ENCODE peak calls at places on chromosomes 5 and 9, in five cellular contexts. One of them, this sample, is unnamed.

GRCh38 chr5:34833090-34833489 is 5.9 kb upstream of the TTC23L start:
- DNase-seq in ovary: no peak
- DNase-seq in hepatocyte: no peak
- DNase-seq in fibroblast of lung: no peak
- DNase-seq in PC-3: no peak
- DNase-seq in this sample: no peak

GRCh38 chr5:61924251-61924650 is 381.8 kb upstream of the KIF2A start:
- DNase-seq in ovary: no peak
- DNase-seq in hepatocyte: no peak
- DNase-seq in fibroblast of lung: no peak
- DNase-seq in PC-3: no peak
- DNase-seq in this sample: no peak

GRCh38 chr5:82364497-82364896 is 86.3 kb upstream of the RPS23 start:
- DNase-seq in ovary: no peak
- DNase-seq in hepatocyte: peak; percentile 67
- DNase-seq in fibroblast of lung: peak; percentile 62
- DNase-seq in PC-3: peak; percentile 66
- DNase-seq in this sample: no peak

GRCh38 chr5:143261748-143262392 is 141.6 kb downstream of the NR3C1 start:
- DNase-seq in ovary: no peak
- DNase-seq in hepatocyte: no peak
- DNase-seq in fibroblast of lung: peak; percentile 77
- DNase-seq in PC-3: peak; percentile 73
- DNase-seq in this sample: no peak

GRCh38 chr9:113309204-113309813 is 6.1 kb upstream of the RNF183 start:
- DNase-seq in ovary: no peak
- DNase-seq in hepatocyte: peak; percentile 61
- DNase-seq in fibroblast of lung: peak; percentile 23
- DNase-seq in PC-3: peak; percentile 55
- DNase-seq in this sample: no peak

GRCh38 chr5:154221371-154221896 is 30.9 kb downstream of the GALNT10 start:
- DNase-seq in ovary: no peak
- DNase-seq in hepatocyte: peak; percentile 20
- DNase-seq in fibroblast of lung: peak; percentile 100
- DNase-seq in PC-3: peak; percentile 84
- DNase-seq in this sample: peak; percentile 53

GRCh38 chr5:144697847-144698262 is 527.2 kb downstream of the KCTD16 start:
- DNase-seq in ovary: no peak
- DNase-seq in hepatocyte: peak; percentile 5
- DNase-seq in fibroblast of lung: peak; percentile 99
- DNase-seq in PC-3: peak; percentile 62
- DNase-seq in this sample: no peak

GRCh38 chr9:101791938-101792337 is 53.5 kb upstream of the GRIN3A start:
- DNase-seq in ovary: no peak
- DNase-seq in hepatocyte: peak; percentile 68
- DNase-seq in fibroblast of lung: peak; percentile 2
- DNase-seq in PC-3: peak; percentile 39
- DNase-seq in this sample: no peak

GRCh38 chr5:169647566-169647965 is 10.5 kb downstream of the DOCK2 start:
- DNase-seq in ovary: no peak
- DNase-seq in hepatocyte: no peak
- DNase-seq in fibroblast of lung: no peak
- DNase-seq in PC-3: no peak
- DNase-seq in this sample: no peak

GRCh38 chr5:102678267-102679058 is 76.6 kb upstream of the PAM start:
- DNase-seq in ovary: no peak
- DNase-seq in hepatocyte: no peak
- DNase-seq in fibroblast of lung: peak; percentile 84
- DNase-seq in PC-3: peak; percentile 93
- DNase-seq in this sample: no peak

GRCh38 chr5:137303509-137303908 is 195.6 kb downstream of the SPOCK1 start:
- DNase-seq in ovary: no peak
- DNase-seq in hepatocyte: no peak
- DNase-seq in fibroblast of lung: no peak
- DNase-seq in PC-3: no peak
- DNase-seq in this sample: no peak

GRCh38 chr5:4879693-4880303 is 260.3 kb upstream of the ADAMTS16 start:
- DNase-seq in ovary: peak; percentile 91
- DNase-seq in hepatocyte: peak; percentile 84
- DNase-seq in fibroblast of lung: peak; percentile 65
- DNase-seq in PC-3: peak; percentile 88
- DNase-seq in this sample: peak; percentile 51

GRCh38 chr5:123805300-123805699 is 293.3 kb downstream of the CSNK1G3 start:
- DNase-seq in ovary: no peak
- DNase-seq in hepatocyte: no peak
- DNase-seq in fibroblast of lung: no peak
- DNase-seq in PC-3: no peak
- DNase-seq in this sample: no peak

GRCh38 chr5:150058480-150059126 is 27.8 kb downstream of the CSF1R start:
- DNase-seq in ovary: no peak
- DNase-seq in hepatocyte: no peak
- DNase-seq in fibroblast of lung: peak; percentile 63
- DNase-seq in PC-3: peak; percentile 81
- DNase-seq in this sample: no peak

GRCh38 chr5:138595396-138595795 is 20.2 kb upstream of the HSPA9 start:
- DNase-seq in ovary: no peak
- DNase-seq in hepatocyte: no peak
- DNase-seq in fibroblast of lung: no peak
- DNase-seq in PC-3: no peak
- DNase-seq in this sample: no peak

GRCh38 chr9:134367061-134367460 is 40.8 kb downstream of the RXRA start:
- DNase-seq in ovary: no peak
- DNase-seq in hepatocyte: no peak
- DNase-seq in fibroblast of lung: no peak
- DNase-seq in PC-3: no peak
- DNase-seq in this sample: no peak

GRCh38 chr5:54541823-54542783 is 24.5 kb downstream of the SNX18 start:
- DNase-seq in ovary: no peak
- DNase-seq in hepatocyte: no peak
- DNase-seq in fibroblast of lung: no peak
- DNase-seq in PC-3: no peak
- DNase-seq in this sample: peak; percentile 25

GRCh38 chr5:610744-611730 is 1.1 kb upstream of the CEP72 start:
- DNase-seq in ovary: no peak
- DNase-seq in hepatocyte: no peak
- DNase-seq in fibroblast of lung: no peak
- DNase-seq in PC-3: no peak
- DNase-seq in this sample: no peak

GRCh38 chr9:121840838-121841760 is 189.7 kb downstream of the DAB2IP start:
- DNase-seq in ovary: no peak
- DNase-seq in hepatocyte: no peak
- DNase-seq in fibroblast of lung: no peak
- DNase-seq in PC-3: no peak
- DNase-seq in this sample: no peak

GRCh38 chr5:4862500-4862899 is 277.6 kb upstream of the ADAMTS16 start:
- DNase-seq in ovary: no peak
- DNase-seq in hepatocyte: peak; percentile 60
- DNase-seq in fibroblast of lung: peak; percentile 49
- DNase-seq in PC-3: peak; percentile 58
- DNase-seq in this sample: no peak

GRCh38 chr9:109092587-109092986 is 27.2 kb downstream of the TMEM245 start:
- DNase-seq in ovary: no peak
- DNase-seq in hepatocyte: no peak
- DNase-seq in fibroblast of lung: no peak
- DNase-seq in PC-3: no peak
- DNase-seq in this sample: no peak

GRCh38 chr5:125043781-125044391 is 297.4 kb upstream of the ZNF608 start:
- DNase-seq in ovary: peak; percentile 26
- DNase-seq in hepatocyte: peak; percentile 21
- DNase-seq in fibroblast of lung: peak; percentile 95
- DNase-seq in PC-3: peak; percentile 92
- DNase-seq in this sample: peak; percentile 90

GRCh38 chr9:89933578-89933977 is 328.8 kb downstream of the GADD45G start:
- DNase-seq in ovary: no peak
- DNase-seq in hepatocyte: no peak
- DNase-seq in fibroblast of lung: no peak
- DNase-seq in PC-3: no peak
- DNase-seq in this sample: no peak

GRCh38 chr5:37876245-37876644 is 36.4 kb upstream of the GDNF start:
- DNase-seq in ovary: no peak
- DNase-seq in hepatocyte: no peak
- DNase-seq in fibroblast of lung: no peak
- DNase-seq in PC-3: no peak
- DNase-seq in this sample: no peak

GRCh38 chr5:167861931-167862426 is 429.5 kb upstream of the WWC1 start:
- DNase-seq in ovary: no peak
- DNase-seq in hepatocyte: no peak
- DNase-seq in fibroblast of lung: no peak
- DNase-seq in PC-3: no peak
- DNase-seq in this sample: no peak

GRCh38 chr5:149820012-149820411 is 89.9 kb downstream of the PPARGC1B start:
- DNase-seq in ovary: no peak
- DNase-seq in hepatocyte: no peak
- DNase-seq in fibroblast of lung: no peak
- DNase-seq in PC-3: no peak
- DNase-seq in this sample: no peak

GRCh38 chr5:766666-767431 is 17.7 kb downstream of the ZDHHC11B start:
- DNase-seq in ovary: no peak
- DNase-seq in hepatocyte: no peak
- DNase-seq in fibroblast of lung: no peak
- DNase-seq in PC-3: no peak
- DNase-seq in this sample: peak; percentile 44

GRCh38 chr9:84990416-84990815 is 320.9 kb downstream of the NTRK2 start:
- DNase-seq in ovary: no peak
- DNase-seq in hepatocyte: no peak
- DNase-seq in fibroblast of lung: peak; percentile 46
- DNase-seq in PC-3: no peak
- DNase-seq in this sample: no peak

GRCh38 chr9:111969061-111969460 is 72.4 kb downstream of the UGCG start:
- DNase-seq in ovary: no peak
- DNase-seq in hepatocyte: no peak
- DNase-seq in fibroblast of lung: no peak
- DNase-seq in PC-3: no peak
- DNase-seq in this sample: no peak

GRCh38 chr5:125847561-125847960 is 575.6 kb upstream of the GRAMD2B start:
- DNase-seq in ovary: no peak
- DNase-seq in hepatocyte: no peak
- DNase-seq in fibroblast of lung: no peak
- DNase-seq in PC-3: no peak
- DNase-seq in this sample: no peak

GRCh38 chr5:179293276-179293675 is 52.0 kb downstream of the ADAMTS2 start:
- DNase-seq in ovary: no peak
- DNase-seq in hepatocyte: no peak
- DNase-seq in fibroblast of lung: peak; percentile 29
- DNase-seq in PC-3: no peak
- DNase-seq in this sample: no peak

GRCh38 chr9:91164724-91165520 is 196.8 kb downstream of the AUH start:
- DNase-seq in ovary: no peak
- DNase-seq in hepatocyte: peak; percentile 93
- DNase-seq in fibroblast of lung: peak; percentile 100
- DNase-seq in PC-3: peak; percentile 89
- DNase-seq in this sample: peak; percentile 49

GRCh38 chr5:34586117-34586885 is 69.8 kb upstream of the RAI14 start:
- DNase-seq in ovary: no peak
- DNase-seq in hepatocyte: no peak
- DNase-seq in fibroblast of lung: peak; percentile 95
- DNase-seq in PC-3: peak; percentile 97
- DNase-seq in this sample: no peak

GRCh38 chr5:163760498-163760897 is 255.1 kb downstream of the MAT2B start:
- DNase-seq in ovary: no peak
- DNase-seq in hepatocyte: no peak
- DNase-seq in fibroblast of lung: peak; percentile 99
- DNase-seq in PC-3: peak; percentile 18
- DNase-seq in this sample: no peak

GRCh38 chr5:58938568-58939424 is 355.9 kb downstream of the RAB3C start:
- DNase-seq in ovary: no peak
- DNase-seq in hepatocyte: no peak
- DNase-seq in fibroblast of lung: no peak
- DNase-seq in PC-3: no peak
- DNase-seq in this sample: no peak
- H3K27ac ChIP-seq in ovary: no peak overlapping the region
- H3K27ac ChIP-seq in hepatocyte: no peak overlapping the region
- H3K27ac ChIP-seq in fibroblast of lung: no peak overlapping the region
- H3K27ac ChIP-seq in PC-3: no peak overlapping the region
- H3K27ac ChIP-seq in this sample: no peak overlapping the region

DNA sequence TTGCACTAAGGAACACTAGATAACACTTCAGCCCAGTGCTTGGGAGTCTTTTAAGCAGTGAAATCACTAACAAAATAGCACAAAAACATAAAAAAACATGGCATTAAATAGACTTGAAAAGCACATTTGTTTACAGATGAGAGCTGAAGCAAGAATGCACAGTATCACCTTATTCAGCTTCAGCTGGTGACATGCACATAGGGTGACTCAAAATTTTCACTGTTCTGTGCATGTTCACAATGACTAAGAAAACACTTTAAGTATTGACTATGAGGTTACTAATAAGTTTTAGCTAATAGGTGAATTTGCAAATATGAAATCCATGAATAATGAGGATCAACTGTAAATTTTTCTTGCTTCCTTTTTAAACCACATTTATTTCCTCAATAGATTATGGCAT is 293.8 kb upstream of the TARS1 start:
- DNase-seq in ovary: no peak
- DNase-seq in hepatocyte: no peak
- DNase-seq in fibroblast of lung: peak; percentile 50
- DNase-seq in PC-3: peak; percentile 74
- DNase-seq in this sample: no peak
- TF ChIP-seq CTCF in ovary: no peak
- TF ChIP-seq CTCF in hepatocyte: no peak
- TF ChIP-seq CTCF in fibroblast of lung: no peak
- TF ChIP-seq CTCF in PC-3: no peak
- TF ChIP-seq CTCF in this sample: no peak

DNA sequence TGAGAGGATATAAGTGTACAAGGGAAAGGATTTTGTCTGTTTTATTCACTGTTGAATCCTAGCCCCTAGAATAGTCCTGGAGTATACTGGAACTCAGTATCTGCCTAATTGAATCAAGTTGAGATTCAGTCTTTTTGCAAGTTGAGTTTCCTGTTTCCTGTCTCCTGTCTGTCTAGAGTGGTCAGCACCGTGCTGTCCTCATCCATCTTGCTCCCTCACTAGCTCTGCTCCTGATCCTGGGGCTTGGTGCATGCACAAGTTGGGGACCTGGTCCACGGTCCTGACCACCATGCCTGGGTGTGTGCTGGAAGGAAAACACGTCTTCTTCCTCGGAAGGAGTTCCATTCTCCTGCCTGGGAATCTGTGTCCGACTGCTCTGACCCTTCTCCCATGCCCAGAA is 3.2 kb downstream of the IL5 start:
- DNase-seq in ovary: no peak
- DNase-seq in hepatocyte: no peak
- DNase-seq in fibroblast of lung: no peak
- DNase-seq in PC-3: no peak
- DNase-seq in this sample: no peak
- H3K27ac ChIP-seq in ovary: no peak overlapping the region
- H3K27ac ChIP-seq in hepatocyte: no peak overlapping the region
- H3K27ac ChIP-seq in fibroblast of lung: no peak overlapping the region
- H3K27ac ChIP-seq in PC-3: no peak overlapping the region
- H3K27ac ChIP-seq in this sample: no peak overlapping the region

GRCh38 chr5:6197427-6197826 is 180.9 kb downstream of the MED10 start:
- DNase-seq in ovary: no peak
- DNase-seq in hepatocyte: no peak
- DNase-seq in fibroblast of lung: no peak
- DNase-seq in PC-3: no peak
- DNase-seq in this sample: no peak
- TF ChIP-seq CTCF in ovary: no peak
- TF ChIP-seq CTCF in hepatocyte: no peak
- TF ChIP-seq CTCF in fibroblast of lung: no peak
- TF ChIP-seq CTCF in PC-3: no peak
- TF ChIP-seq CTCF in this sample: no peak

GRCh38 chr9:87684627-87685204 is 41.2 kb upstream of the CTSL start:
- DNase-seq in ovary: peak; percentile 72
- DNase-seq in hepatocyte: peak; percentile 71
- DNase-seq in fibroblast of lung: peak; percentile 17
- DNase-seq in PC-3: peak; percentile 69
- DNase-seq in this sample: no peak
- H3K27ac ChIP-seq in ovary: no peak overlapping the region
- H3K27ac ChIP-seq in hepatocyte: no peak overlapping the region
- H3K27ac ChIP-seq in fibroblast of lung: no peak overlapping the region
- H3K27ac ChIP-seq in PC-3: no peak overlapping the region
- H3K27ac ChIP-seq in this sample: no peak overlapping the region